ENCODE peak calls at places on chromosomes 11 and 22, in five cellular contexts. Z is pancreas, T is suprapubic skin, W is endothelial cell of umbilical vein, G is colonic mucosa. X is an unnamed sample.

GRCh38 chr22:24059121-24059520 is 48.0 kb downstream of the CABIN1 start:
- DNase-seq in Z (no peak), T (no peak), W (peak), G (no peak), X (no peak)

GRCh38 chr11:74937696-74938475 is 11.0 kb downstream of the XRRA1 start:
- DNase-seq in Z (no peak), T (no peak), W (peak), G (no peak), X (no peak)

GRCh38 chr22:24338701-24339451 is 68.2 kb downstream of the SPECC1L start:
- DNase-seq in Z (no peak), T (no peak), W (no peak), G (no peak), X (peak)

GRCh38 chr11:44634401-44635281 is 69.2 kb downstream of the CD82 start:
- DNase-seq in Z (peak), T (no peak), W (peak), G (no peak), X (no peak)

GRCh38 chr11:62708423-62709261 is 1.2 kb downstream of the GNG3 start:
- DNase-seq in Z (peak), T (peak), W (no peak), G (peak), X (peak)

GRCh38 chr22:43225609-43226008 is 38.7 kb upstream of the TTLL12 start:
- DNase-seq in Z (no peak), T (no peak), W (no peak), G (no peak), X (no peak)

GRCh38 chr22:19108807-19109197 is 13.4 kb downstream of the DGCR2 start:
- DNase-seq in Z (no peak), T (no peak), W (no peak), G (no peak), X (no peak)

GRCh38 chr11:102914238-102915043 is 39.7 kb upstream of the MMP12 start:
- DNase-seq in Z (no peak), T (no peak), W (peak), G (peak), X (peak)

GRCh38 chr11:45341379-45341778 is 55.2 kb upstream of the SYT13 start:
- DNase-seq in Z (no peak), T (no peak), W (no peak), G (no peak), X (no peak)

GRCh38 chr11:59141673-59142460 is 789 bp upstream of the FAM111A start:
- DNase-seq in Z (no peak), T (no peak), W (no peak), G (no peak), X (peak)

GRCh38 chr11:6474806-6475500 is 1.2 kb upstream of the TRIM3 start:
- DNase-seq in Z (no peak), T (no peak), W (no peak), G (no peak), X (peak)

GRCh38 chr22:36569999-36570398 is 41.0 kb upstream of the EIF3D start:
- DNase-seq in Z (no peak), T (no peak), W (peak), G (no peak), X (no peak)

GRCh38 chr11:2745511-2745910 is 45.7 kb upstream of the KCNQ1OT1 start:
- DNase-seq in Z (peak), T (peak), W (no peak), G (no peak), X (no peak)

GRCh38 chr11:11567862-11568650 is 53.7 kb downstream of the GALNT18 start:
- DNase-seq in Z (no peak), T (no peak), W (no peak), G (no peak), X (no peak)

GRCh38 chr11:1870721-1871466 is 18.0 kb downstream of the LSP1 start:
- DNase-seq in Z (peak), T (no peak), W (no peak), G (no peak), X (no peak)

GRCh38 chr11:1301220-1302000 is 8.0 kb downstream of the TOLLIP start:
- DNase-seq in Z (no peak), T (peak), W (no peak), G (peak), X (no peak)

GRCh38 chr11:104451193-104451592 is 287.2 kb upstream of the PDGFD start:
- DNase-seq in Z (no peak), T (no peak), W (no peak), G (no peak), X (no peak)

GRCh38 chr11:117535870-117536411 is 208.3 kb downstream of the CEP164 start:
- DNase-seq in Z (no peak), T (no peak), W (no peak), G (no peak), X (no peak)

GRCh38 chr11:110908401-110909106 is 196.3 kb upstream of the ARHGAP20 start:
- DNase-seq in Z (no peak), T (no peak), W (no peak), G (no peak), X (no peak)

GRCh38 chr11:103581680-103582265 is 454.7 kb upstream of the DDI1 start:
- DNase-seq in Z (no peak), T (no peak), W (no peak), G (no peak), X (no peak)

GRCh38 chr11:71080239-71081097 is 171.9 kb downstream of the SHANK2 start:
- DNase-seq in Z (peak), T (peak), W (no peak), G (peak), X (peak)

DNA sequence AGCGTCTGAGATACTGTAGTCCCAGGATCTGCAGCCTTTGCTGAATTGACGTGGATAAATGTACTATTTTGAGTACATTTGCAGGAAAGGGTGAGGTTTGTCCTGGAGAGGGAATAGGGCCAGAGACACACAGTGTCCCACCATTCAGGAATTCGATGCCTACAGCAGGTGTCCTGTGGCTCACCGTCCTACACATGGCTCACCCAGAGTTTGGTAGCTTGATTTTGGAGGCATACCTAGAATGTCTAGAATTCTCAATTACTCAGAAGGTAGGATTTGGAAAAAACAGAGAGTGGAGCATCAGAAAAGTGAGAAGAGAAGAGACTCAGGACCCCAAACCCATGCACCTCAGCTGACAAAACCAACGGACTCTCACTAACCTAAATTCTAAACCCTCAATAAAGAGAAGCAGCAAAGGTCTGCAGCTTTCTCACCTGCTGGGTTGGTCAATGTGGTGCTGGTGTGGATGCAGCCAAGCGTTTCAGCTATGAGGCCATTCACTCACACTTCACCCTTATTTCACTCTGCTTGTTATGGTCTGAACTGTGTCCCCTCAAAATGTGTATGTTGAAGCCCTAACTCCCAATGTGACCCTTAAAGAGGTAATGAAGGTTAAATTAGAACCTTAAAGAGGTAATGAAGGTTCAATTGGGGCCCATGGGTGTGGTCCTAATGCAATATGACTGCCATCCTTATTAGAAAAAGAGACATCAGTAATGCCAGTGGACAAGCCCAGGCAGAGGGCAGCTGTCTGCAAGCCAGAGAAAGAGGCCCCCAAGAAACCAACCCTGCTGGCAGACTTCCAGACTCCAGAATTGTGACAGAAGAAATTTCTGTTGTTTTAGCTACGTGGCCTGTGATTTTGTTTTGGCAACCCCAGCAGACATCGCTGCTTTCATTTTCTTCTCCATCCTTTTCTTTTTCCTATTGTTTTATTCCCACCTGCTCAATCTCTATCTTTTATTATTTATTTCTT is 187.8 kb downstream of the SNX19 start:
- DNase-seq in Z (no peak), T (no peak), W (no peak), G (no peak), X (no peak)
- H3K27ac ChIP-seq in Z (no peak), T (no peak), W (no peak), G (no peak), X (no peak)

GRCh38 chr22:20577045-20577444 is 69.6 kb downstream of the MED15 start:
- DNase-seq in Z (no peak), T (no peak), W (no peak), G (no peak), X (no peak)
- H3K27ac ChIP-seq in Z (no peak), T (no peak), W (no peak), G (no peak), X (no peak)

DNA sequence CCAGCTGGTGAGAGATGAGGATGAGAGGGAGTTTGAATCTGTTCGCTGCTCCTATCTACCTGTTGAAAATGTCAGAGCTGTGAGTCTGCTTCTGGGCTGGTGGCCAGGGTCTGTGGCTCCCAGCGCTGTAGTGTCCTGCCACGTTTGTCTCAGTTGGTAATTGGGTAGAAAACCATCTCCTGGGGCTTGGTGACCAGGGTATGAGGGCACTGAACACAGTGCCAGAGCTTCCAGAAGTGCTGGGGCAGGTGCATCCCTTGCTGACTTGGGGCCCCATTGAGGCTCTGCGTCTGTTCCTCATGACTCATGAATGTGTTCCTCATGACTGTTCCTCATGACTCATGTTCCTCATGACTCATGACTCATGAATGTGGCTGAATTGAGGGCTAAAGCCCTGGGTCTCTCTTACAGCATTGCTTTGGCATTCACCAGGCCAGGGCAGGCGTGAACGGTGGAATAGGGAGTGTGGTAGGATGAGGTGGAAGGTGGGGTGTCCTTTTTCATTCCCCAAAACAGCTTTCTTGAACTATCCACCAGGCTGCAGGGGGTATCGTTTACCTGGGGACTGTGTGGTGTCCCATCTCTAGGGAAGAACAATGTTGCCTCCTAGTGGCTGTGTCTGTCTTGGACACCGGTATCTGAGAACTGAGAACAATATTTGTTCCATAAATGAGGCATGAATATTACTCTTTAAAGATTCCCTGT is 139.5 kb downstream of the COMMD9 start:
- DNase-seq in Z (peak), T (peak), W (peak), G (peak), X (peak)
- H3K27ac ChIP-seq in Z (no peak), T (no peak), W (peak), G (no peak), X (peak)

GRCh38 chr11:130452171-130452570 is 3.7 kb downstream of the ADAMTS15 start:
- DNase-seq in Z (no peak), T (no peak), W (no peak), G (no peak), X (no peak)
- H3K27ac ChIP-seq in Z (no peak), T (no peak), W (no peak), G (no peak), X (no peak)

GRCh38 chr11:72236774-72237111 is 7.2 kb downstream of the PHOX2A start:
- DNase-seq in Z (no peak), T (no peak), W (no peak), G (peak), X (no peak)
- H3K27ac ChIP-seq in Z (no peak), T (no peak), W (no peak), G (no peak), X (no peak)

X was measured in small intestine.